ENCODE peak calls at places on chromosomes 7 and 10, in four cellular contexts. One of them, this sample, is unnamed.

GRCh38 chr7:108308913-108309312 is 147.3 kb downstream of the NRCAM start:
- DNase-seq in GM12865: peak; percentile 28
- DNase-seq in CD8-positive, alpha-beta T cell: no peak
- DNase-seq in brain microvascular endothelial cell: peak; percentile 73
- DNase-seq in this sample: peak; percentile 69

GRCh38 chr7:299169-299568 is 9.2 kb downstream of the FOXL3 start:
- DNase-seq in GM12865: no peak
- DNase-seq in CD8-positive, alpha-beta T cell: no peak
- DNase-seq in brain microvascular endothelial cell: no peak
- DNase-seq in this sample: no peak

GRCh38 chr10:1399431-1400120 is 337.7 kb downstream of the ADARB2 start:
- DNase-seq in GM12865: no peak
- DNase-seq in CD8-positive, alpha-beta T cell: no peak
- DNase-seq in brain microvascular endothelial cell: no peak
- DNase-seq in this sample: no peak

GRCh38 chr7:99679032-99679399 is 780 bp downstream of the CYP3A5 start:
- DNase-seq in GM12865: no peak
- DNase-seq in CD8-positive, alpha-beta T cell: no peak
- DNase-seq in brain microvascular endothelial cell: peak; percentile 24
- DNase-seq in this sample: no peak

GRCh38 chr10:124323806-124324205 is 94.9 kb downstream of the OAT start:
- DNase-seq in GM12865: no peak
- DNase-seq in CD8-positive, alpha-beta T cell: no peak
- DNase-seq in brain microvascular endothelial cell: no peak
- DNase-seq in this sample: no peak

GRCh38 chr10:45470098-45471012 is 96.3 kb downstream of the ALOX5 start:
- DNase-seq in GM12865: peak; percentile 62
- DNase-seq in CD8-positive, alpha-beta T cell: peak; percentile 43
- DNase-seq in brain microvascular endothelial cell: peak; percentile 8
- DNase-seq in this sample: peak; percentile 24

GRCh38 chr7:115066634-115067033 is 144.7 kb downstream of the MDFIC start:
- DNase-seq in GM12865: peak; percentile 30
- DNase-seq in CD8-positive, alpha-beta T cell: no peak
- DNase-seq in brain microvascular endothelial cell: no peak
- DNase-seq in this sample: no peak

GRCh38 chr7:72106405-72106804 is 305.7 kb downstream of the CALN1 start:
- DNase-seq in GM12865: no peak
- DNase-seq in CD8-positive, alpha-beta T cell: no peak
- DNase-seq in brain microvascular endothelial cell: no peak
- DNase-seq in this sample: no peak

GRCh38 chr7:100221767-100222444 is 2.2 kb downstream of the PVRIG start:
- DNase-seq in GM12865: peak; percentile 34
- DNase-seq in CD8-positive, alpha-beta T cell: no peak
- DNase-seq in brain microvascular endothelial cell: no peak
- DNase-seq in this sample: no peak

GRCh38 chr10:131885391-131886165 is 15.2 kb upstream of the PPP2R2D start:
- DNase-seq in GM12865: peak; percentile 69
- DNase-seq in CD8-positive, alpha-beta T cell: peak; percentile 77
- DNase-seq in brain microvascular endothelial cell: peak; percentile 39
- DNase-seq in this sample: peak; percentile 41

GRCh38 chr10:22230331-22230833 is 12.6 kb upstream of the EBLN1 start:
- DNase-seq in GM12865: peak; percentile 60
- DNase-seq in CD8-positive, alpha-beta T cell: peak; percentile 14
- DNase-seq in brain microvascular endothelial cell: peak; percentile 51
- DNase-seq in this sample: peak; percentile 70

GRCh38 chr10:131657318-131657984 is 243.4 kb upstream of the PPP2R2D start:
- DNase-seq in GM12865: no peak
- DNase-seq in CD8-positive, alpha-beta T cell: no peak
- DNase-seq in brain microvascular endothelial cell: no peak
- DNase-seq in this sample: no peak

GRCh38 chr7:76336094-76336493 is 22.7 kb downstream of the YWHAG start:
- DNase-seq in GM12865: no peak
- DNase-seq in CD8-positive, alpha-beta T cell: no peak
- DNase-seq in brain microvascular endothelial cell: no peak
- DNase-seq in this sample: no peak

GRCh38 chr10:26478061-26478460 is 39.9 kb downstream of the APBB1IP start:
- DNase-seq in GM12865: no peak
- DNase-seq in CD8-positive, alpha-beta T cell: no peak
- DNase-seq in brain microvascular endothelial cell: no peak
- DNase-seq in this sample: no peak

GRCh38 chr10:26479766-26480492 is 41.8 kb downstream of the APBB1IP start:
- DNase-seq in GM12865: peak; percentile 66
- DNase-seq in CD8-positive, alpha-beta T cell: no peak
- DNase-seq in brain microvascular endothelial cell: no peak
- DNase-seq in this sample: no peak

GRCh38 chr10:26481914-26482550 is 43.9 kb downstream of the APBB1IP start:
- DNase-seq in GM12865: peak; percentile 67
- DNase-seq in CD8-positive, alpha-beta T cell: peak; percentile 26
- DNase-seq in brain microvascular endothelial cell: no peak
- DNase-seq in this sample: no peak

GRCh38 chr10:26483554-26483953 is 45.4 kb downstream of the APBB1IP start:
- DNase-seq in GM12865: no peak
- DNase-seq in CD8-positive, alpha-beta T cell: no peak
- DNase-seq in brain microvascular endothelial cell: no peak
- DNase-seq in this sample: no peak

GRCh38 chr10:26480909-26481703 is 43.0 kb downstream of the APBB1IP start:
- DNase-seq in GM12865: peak; percentile 31
- DNase-seq in CD8-positive, alpha-beta T cell: no peak
- DNase-seq in brain microvascular endothelial cell: no peak
- DNase-seq in this sample: no peak
- H3K4me3 ChIP-seq in GM12865: no peak overlapping the region
- H3K4me3 ChIP-seq in CD8-positive, alpha-beta T cell: no peak overlapping the region
- H3K4me3 ChIP-seq in brain microvascular endothelial cell: no peak overlapping the region
- H3K4me3 ChIP-seq in this sample: no peak overlapping the region

DNA sequence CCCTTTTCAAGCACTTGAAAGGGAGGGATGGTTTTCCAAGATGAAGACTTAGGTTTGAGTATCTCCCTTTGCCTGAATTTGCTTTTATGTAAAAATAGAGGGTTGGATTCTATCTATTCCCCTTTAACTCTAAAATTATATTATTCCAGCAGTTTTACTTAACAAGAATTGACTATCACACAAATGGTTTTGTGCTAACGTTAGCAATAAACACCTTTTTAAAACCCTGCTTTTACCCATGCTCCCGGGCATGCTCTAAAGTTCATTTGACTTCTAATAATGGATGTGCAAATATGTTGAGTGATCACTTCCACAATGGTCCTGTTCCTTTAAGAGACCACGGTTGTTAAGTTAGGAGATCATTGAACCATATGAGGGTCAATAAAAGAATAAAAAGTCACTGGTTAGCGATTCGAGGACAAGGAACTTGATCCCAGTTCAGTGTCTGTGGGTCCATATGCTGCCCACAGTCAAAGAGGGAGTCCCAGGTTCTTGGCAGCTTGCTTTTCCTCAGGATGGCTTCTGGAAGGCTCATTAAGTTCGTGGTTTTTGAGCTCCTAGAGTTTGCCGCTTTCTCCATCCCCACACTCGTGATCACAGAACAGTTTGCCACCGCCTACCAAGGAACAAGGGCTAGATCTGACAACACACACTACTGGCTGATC is at the start of gene TMEM236:
- DNase-seq in GM12865: no peak
- DNase-seq in CD8-positive, alpha-beta T cell: no peak
- DNase-seq in brain microvascular endothelial cell: no peak
- DNase-seq in this sample: no peak
- H3K4me3 ChIP-seq in GM12865: no peak within 1 kb of the TSS
- H3K4me3 ChIP-seq in CD8-positive, alpha-beta T cell: no peak within 1 kb of the TSS
- H3K4me3 ChIP-seq in brain microvascular endothelial cell: no peak within 1 kb of the TSS
- H3K4me3 ChIP-seq in this sample: no peak within 1 kb of the TSS

DNA sequence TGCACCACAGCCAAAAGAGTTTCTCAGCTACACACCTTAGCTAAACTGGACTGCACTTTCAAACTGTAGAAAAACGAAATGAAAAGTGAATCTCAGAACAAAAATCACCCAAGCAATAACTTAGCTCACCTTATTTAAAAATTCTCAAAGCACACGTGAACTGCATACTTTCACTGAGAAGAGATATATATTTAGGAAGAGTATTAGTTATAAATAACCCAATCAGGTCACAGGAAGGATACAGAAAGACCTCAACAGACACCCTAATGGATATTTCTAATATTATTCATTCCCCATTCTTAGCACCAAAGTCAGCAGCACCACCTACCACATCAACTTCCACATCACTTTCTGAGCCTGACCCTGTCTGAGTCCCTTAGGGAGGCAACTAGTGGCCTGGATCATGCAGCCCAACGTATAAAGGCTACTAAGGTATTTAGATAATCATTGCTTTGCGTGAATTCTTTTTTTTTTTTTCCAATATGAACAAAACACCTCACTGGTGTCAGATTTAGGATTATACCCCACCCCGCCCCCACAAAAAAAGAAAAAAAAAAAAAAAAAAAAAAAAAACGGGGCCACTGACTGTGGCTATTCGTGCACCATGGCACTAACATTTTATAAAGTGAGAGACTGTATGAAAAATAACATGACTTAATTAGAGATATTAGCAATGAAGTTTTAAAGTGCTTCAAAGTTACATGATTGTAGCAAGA is 2.6 kb downstream of the ABI1 start:
- DNase-seq in GM12865: peak; percentile 74
- DNase-seq in CD8-positive, alpha-beta T cell: no peak
- DNase-seq in brain microvascular endothelial cell: peak; percentile 33
- DNase-seq in this sample: no peak
- H3K4me3 ChIP-seq in GM12865: peak overlapping the region; percentile 95
- H3K4me3 ChIP-seq in CD8-positive, alpha-beta T cell: no peak overlapping the region
- H3K4me3 ChIP-seq in brain microvascular endothelial cell: no peak overlapping the region
- H3K4me3 ChIP-seq in this sample: no peak overlapping the region

GRCh38 chr10:3766046-3766761 is 18.8 kb downstream of the KLF6 start:
- DNase-seq in GM12865: no peak
- DNase-seq in CD8-positive, alpha-beta T cell: no peak
- DNase-seq in brain microvascular endothelial cell: no peak
- DNase-seq in this sample: no peak

GRCh38 chr10:3770611-3771110 is 14.3 kb downstream of the KLF6 start:
- DNase-seq in GM12865: no peak
- DNase-seq in CD8-positive, alpha-beta T cell: no peak
- DNase-seq in brain microvascular endothelial cell: no peak
- DNase-seq in this sample: no peak

GRCh38 chr10:3773465-3774017 is 11.5 kb downstream of the KLF6 start:
- DNase-seq in GM12865: no peak
- DNase-seq in CD8-positive, alpha-beta T cell: no peak
- DNase-seq in brain microvascular endothelial cell: peak; percentile 73
- DNase-seq in this sample: no peak

GRCh38 chr10:3772349-3773222 is 12.4 kb downstream of the KLF6 start:
- DNase-seq in GM12865: no peak
- DNase-seq in CD8-positive, alpha-beta T cell: no peak
- DNase-seq in brain microvascular endothelial cell: peak; percentile 58
- DNase-seq in this sample: peak; percentile 54

GRCh38 chr10:3769511-3769910 is 15.5 kb downstream of the KLF6 start:
- DNase-seq in GM12865: no peak
- DNase-seq in CD8-positive, alpha-beta T cell: no peak
- DNase-seq in brain microvascular endothelial cell: no peak
- DNase-seq in this sample: no peak
- H3K4me3 ChIP-seq in GM12865: no peak overlapping the region
- H3K4me3 ChIP-seq in CD8-positive, alpha-beta T cell: no peak overlapping the region
- H3K4me3 ChIP-seq in brain microvascular endothelial cell: no peak overlapping the region
- H3K4me3 ChIP-seq in this sample: no peak overlapping the region

This sample was measured in astrocyte of the spinal cord.